ENCODE peak calls at places on chromosomes 7 and 10, in six cellular contexts. V is HepG2; A is OCI-LY7; H is CD8-positive, alpha-beta memory T cell; X is adipocyte; R is heart right ventricle. G is an unnamed sample.

GRCh38 chr10:102595293-102595692 is 49.0 kb upstream of the TRIM8 start:
- DNase-seq in R (no peak), H (no peak), X (no peak), V (no peak), A (no peak), G (no peak)

GRCh38 chr7:94710256-94710655 is 54.3 kb upstream of the SGCE start:
- DNase-seq in V (no peak), A (no peak), H (no peak), X (peak; percentile 31), R (no peak), G (no peak)

GRCh38 chr7:124171068-124171467 is 138.2 kb upstream of the TMEM229A start:
- DNase-seq in R (peak; percentile 15), A (no peak), H (no peak), V (no peak), X (peak; percentile 53), G (no peak)

GRCh38 chr7:38542156-38542555 is 89.0 kb downstream of the AMPH start:
- DNase-seq in X (peak; percentile 68), A (no peak), R (no peak), H (no peak), V (no peak), G (no peak)

GRCh38 chr10:43688348-43688892 is 39.7 kb upstream of the ZNF32 start:
- DNase-seq in H (no peak), V (no peak), X (no peak), R (no peak), A (no peak), G (no peak)

GRCh38 chr10:62071846-62072281 is 170.4 kb downstream of the ARID5B start:
- DNase-seq in A (no peak), X (no peak), R (no peak), V (no peak), H (no peak), G (no peak)

GRCh38 chr7:128661446-128661845 is 10.6 kb upstream of the GARIN1A start:
- DNase-seq in A (no peak), R (no peak), H (no peak), V (no peak), X (no peak), G (no peak)

GRCh38 chr10:70596860-70597809 is 5.4 kb downstream of the PRF1 start:
- DNase-seq in X (no peak), H (no peak), V (peak; percentile 19), A (no peak), R (no peak), G (peak; percentile 10)

GRCh38 chr7:132655071-132655761 is 78.9 kb upstream of the PLXNA4 start:
- DNase-seq in H (no peak), V (no peak), A (no peak), X (peak; percentile 9), R (peak; percentile 29), G (peak; percentile 21)

GRCh38 chr10:70324341-70324861 is 40.6 kb upstream of the NPFFR1 start:
- DNase-seq in R (no peak), H (no peak), A (peak; percentile 81), V (peak; percentile 46), X (no peak), G (no peak)

GRCh38 chr7:108448777-108449576 is 7.3 kb downstream of the NRCAM start:
- DNase-seq in A (no peak), V (no peak), X (no peak), H (no peak), R (no peak), G (no peak)

GRCh38 chr7:30659312-30659711 is 22.9 kb downstream of the CRHR2 start:
- DNase-seq in X (no peak), A (no peak), H (no peak), R (no peak), V (no peak), G (no peak)

GRCh38 chr10:118026936-118027335 is 19.8 kb downstream of the RAB11FIP2 start:
- DNase-seq in X (no peak), H (no peak), R (no peak), A (no peak), V (no peak), G (no peak)

GRCh38 chr10:7471720-7472367 is 61.0 kb upstream of the SFMBT2 start:
- DNase-seq in A (peak; percentile 99), V (no peak), R (no peak), H (no peak), X (no peak), G (peak; percentile 23)

GRCh38 chr7:3234051-3234450 is 67.0 kb upstream of the SDK1 start:
- DNase-seq in R (no peak), H (no peak), A (no peak), X (no peak), V (no peak), G (no peak)

DNA sequence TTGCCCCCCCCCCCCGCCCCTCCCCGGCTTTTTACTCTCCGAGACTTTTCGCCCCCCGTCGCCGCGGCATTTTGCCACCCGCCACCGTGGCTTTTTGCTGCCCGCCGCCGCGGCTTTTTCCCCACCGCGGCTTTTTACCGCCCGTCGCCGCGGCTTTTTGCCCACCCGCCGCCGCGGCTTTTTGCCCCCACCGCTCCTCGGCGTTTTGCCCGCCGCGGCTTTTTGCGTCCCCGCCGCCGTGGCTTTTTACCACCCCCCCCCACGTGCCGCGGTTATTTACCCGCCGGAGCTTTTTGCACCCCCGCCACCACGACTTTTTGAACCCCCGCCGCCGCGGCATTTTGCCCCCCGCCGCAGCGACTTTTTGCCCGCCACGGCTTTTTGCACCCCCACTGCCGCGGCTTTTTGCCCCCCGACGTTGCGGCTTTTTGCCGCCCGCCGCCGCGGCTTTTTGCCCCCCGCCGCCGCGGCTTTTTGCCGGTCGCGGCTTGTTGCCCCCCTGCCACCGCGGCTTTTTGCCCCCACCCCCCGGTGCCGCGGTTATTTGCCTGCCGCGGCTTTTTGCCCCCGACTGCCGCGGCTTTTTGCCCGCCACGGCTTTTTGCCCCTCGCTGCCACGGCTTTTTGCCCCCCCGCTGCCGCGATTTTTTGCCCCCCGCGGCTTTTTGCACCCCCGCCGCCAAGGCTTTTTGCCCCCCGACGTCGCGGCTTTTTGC is 461.1 kb downstream of the ZNF33B start:
- DNase-seq in A (no peak), R (no peak), H (no peak), X (no peak), V (no peak), G (no peak)
- H3K4me1 ChIP-seq in A (no peaks in the 10 kb centered on the region), R (no peaks in the 10 kb centered on the region), H (no peaks in the 10 kb centered on the region), X (no peaks in the 10 kb centered on the region), V (no peaks in the 10 kb centered on the region), G (no peaks in the 10 kb centered on the region)

GRCh38 chr7:22564511-22565045 is 64.6 kb upstream of the STEAP1B start:
- DNase-seq in H (no peak), X (peak; percentile 31), V (no peak), A (no peak), R (peak; percentile 28), G (no peak)
- H3K4me1 ChIP-seq in H (peaks cover 28% of the 10 kb centered on the region), X (peaks cover 57% of the 10 kb centered on the region), V (peaks cover 8% of the 10 kb centered on the region), A (peaks cover 31% of the 10 kb centered on the region), R (peaks cover 58% of the 10 kb centered on the region), G (peaks cover 7% of the 10 kb centered on the region)

GRCh38 chr10:29646238-29646902 is 11.6 kb upstream of the SVIL start:
- DNase-seq in R (no peak), H (no peak), A (no peak), V (no peak), X (peak; percentile 95), G (no peak)
- H3K4me1 ChIP-seq in R (peaks cover 49% of the 10 kb centered on the region), H (peaks cover 27% of the 10 kb centered on the region), A (no peaks in the 10 kb centered on the region), V (peaks cover 44% of the 10 kb centered on the region), X (peaks cover 74% of the 10 kb centered on the region), G (peaks cover 15% of the 10 kb centered on the region)

DNA sequence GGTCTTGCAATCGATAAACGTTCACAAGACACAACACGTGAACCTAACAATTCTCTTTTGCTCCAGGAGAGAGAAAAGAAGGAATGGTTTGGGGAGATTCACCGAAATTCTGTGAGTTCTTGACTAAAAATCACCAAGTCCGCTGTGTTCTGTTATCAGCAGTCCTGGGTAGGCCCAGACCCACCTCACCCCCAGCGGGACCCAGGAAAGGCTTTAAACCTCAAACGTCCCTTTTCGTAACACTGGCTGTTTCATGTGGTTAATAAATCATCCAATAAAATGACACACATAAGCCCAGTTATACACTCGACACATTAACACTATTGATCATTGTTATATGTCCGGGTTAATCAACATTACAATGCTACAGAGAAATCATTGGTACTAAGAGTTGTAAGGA is 25.2 kb downstream of the DIP2C start:
- DNase-seq in R (no peak), H (no peak), V (no peak), A (no peak), X (no peak), G (no peak)
- H3K4me1 ChIP-seq in R (peaks cover 28% of the 10 kb centered on the region), H (no peaks in the 10 kb centered on the region), V (peaks cover 35% of the 10 kb centered on the region), A (peaks cover 3% of the 10 kb centered on the region), X (peaks cover 39% of the 10 kb centered on the region), G (peaks cover 5% of the 10 kb centered on the region)

DNA sequence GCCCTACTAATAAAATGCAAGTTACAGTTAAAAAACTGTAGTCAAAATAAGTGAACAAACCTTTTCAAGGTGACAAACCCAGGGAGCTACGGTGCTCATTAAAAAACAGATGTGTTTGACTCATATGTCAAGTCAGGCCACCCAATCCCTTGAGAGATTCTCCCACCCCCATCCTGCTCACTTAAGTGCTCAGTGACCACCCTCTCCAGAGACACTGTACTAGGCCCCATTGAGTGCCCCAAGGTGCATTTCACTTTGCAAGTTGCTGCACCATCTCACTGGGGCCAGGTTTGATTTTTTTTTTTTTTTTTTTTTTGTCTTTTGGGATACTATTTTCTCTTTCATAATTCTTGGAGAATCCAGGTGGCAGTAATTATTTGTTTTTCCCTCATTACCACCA is 1.9 kb downstream of the ERV3-1 start:
- DNase-seq in V (no peak), X (no peak), A (no peak), H (no peak), R (no peak), G (no peak)
- H3K4me1 ChIP-seq in V (peaks cover 66% of the 10 kb centered on the region), X (peaks cover 38% of the 10 kb centered on the region), A (peaks cover 46% of the 10 kb centered on the region), H (peaks cover 24% of the 10 kb centered on the region), R (peaks cover 33% of the 10 kb centered on the region), G (no peaks in the 10 kb centered on the region)

GRCh38 chr7:150663802-150664494 is 21.6 kb upstream of the GIMAP2 start:
- DNase-seq in A (peak; percentile 5), X (no peak), H (peak; percentile 10), R (no peak), V (no peak), G (no peak)
- H3K4me1 ChIP-seq in A (peaks cover 8% of the 10 kb centered on the region), X (no peaks in the 10 kb centered on the region), H (peaks cover 78% of the 10 kb centered on the region), R (no peaks in the 10 kb centered on the region), V (no peaks in the 10 kb centered on the region), G (no peaks in the 10 kb centered on the region)

G was measured in colonic mucosa.